ENCODE peak calls at places on chromosomes 11 and 22, in ten cellular contexts. E is keratinocyte, K is H9, X is PC-3, O is IMR-90, A is neural progenitor cell, Z is HCT116, G is H1, M is GM23338, F is endothelial cell of umbilical vein. L is an unnamed sample. For H4K20me1, the result is how much of the 10 kb centered on the place peaks cover.

GRCh38 chr11:114348200-114349191 is 51.8 kb downstream of the C11orf71 start:
- DNase-seq in E (peak), K (peak), X (peak), O (peak), A (peak), Z (peak), G (peak), M (peak), F (peak), L (peak)

GRCh38 chr11:131760191-131760951 is 390.0 kb downstream of the NTM start:
- DNase-seq in E (no peak), K (peak), X (no peak), O (peak), A (peak), Z (no peak), G (no peak), M (peak), F (no peak), L (no peak)

GRCh38 chr11:70482529-70482917 is 84.2 kb downstream of the CTTN start:
- DNase-seq in E (no peak), K (no peak), X (no peak), O (peak), A (no peak), Z (no peak), G (no peak), M (no peak), F (no peak), L (no peak)

GRCh38 chr11:82007536-82007935 is 726.1 kb downstream of the FAM181B start:
- DNase-seq in E (no peak), K (no peak), X (no peak), O (no peak), A (no peak), Z (no peak), G (no peak), M (no peak), F (no peak), L (no peak)

GRCh38 chr11:65493367-65494176 is 5.3 kb upstream of the MALAT1 start:
- DNase-seq in E (no peak), K (peak), X (peak), O (peak), A (peak), Z (peak), G (no peak), M (peak), F (peak), L (peak)

GRCh38 chr22:35301370-35301874 is 1.7 kb downstream of the TOM1 start:
- DNase-seq in E (peak), K (no peak), X (peak), O (peak), A (no peak), Z (no peak), G (no peak), M (peak), F (no peak), L (peak)

GRCh38 chr22:19527861-19528417 is 3.7 kb upstream of the CLDN5 start:
- DNase-seq in E (no peak), K (no peak), X (peak), O (peak), A (no peak), Z (no peak), G (no peak), M (no peak), F (no peak), L (peak)

GRCh38 chr11:67271548-67272284 is 5.4 kb downstream of the GRK2 start:
- DNase-seq in E (no peak), K (no peak), X (no peak), O (no peak), A (no peak), Z (no peak), G (no peak), M (no peak), F (no peak), L (no peak)

GRCh38 chr11:36257351-36257750 is 31.9 kb downstream of the COMMD9 start:
- DNase-seq in E (no peak), K (no peak), X (no peak), O (peak), A (no peak), Z (no peak), G (no peak), M (no peak), F (peak), L (no peak)

GRCh38 chr11:79226136-79226535 is 214.7 kb downstream of the TENM4 start:
- DNase-seq in E (no peak), K (no peak), X (no peak), O (no peak), A (no peak), Z (no peak), G (no peak), M (no peak), F (no peak), L (no peak)

GRCh38 chr22:45318168-45318557 is 8.4 kb downstream of the FAM118A start:
- DNase-seq in E (no peak), K (no peak), X (no peak), O (peak), A (peak), Z (no peak), G (no peak), M (peak), F (peak), L (peak)

GRCh38 chr11:45423036-45423435 is 136.9 kb upstream of the SYT13 start:
- DNase-seq in E (no peak), K (no peak), X (no peak), O (no peak), A (no peak), Z (no peak), G (no peak), M (no peak), F (no peak), L (no peak)

GRCh38 chr11:96012086-96012824 is 88.3 kb upstream of the MTMR2 start:
- DNase-seq in E (peak), K (peak), X (peak), O (peak), A (peak), Z (peak), G (no peak), M (peak), F (peak), L (peak)

GRCh38 chr22:44915441-44915840 is 94.4 kb downstream of the PHF21B start:
- DNase-seq in E (no peak), K (no peak), X (no peak), O (no peak), A (no peak), Z (no peak), G (no peak), M (no peak), F (no peak), L (no peak)

GRCh38 chr22:27799334-27800249 is 2.0 kb downstream of the MN1 start:
- DNase-seq in E (no peak), K (peak), X (peak), O (no peak), A (peak), Z (no peak), G (no peak), M (no peak), F (no peak), L (no peak)

GRCh38 chr22:47767403-47767802 is 1005.0 kb downstream of the TBC1D22A start:
- DNase-seq in E (peak), K (no peak), X (no peak), O (no peak), A (no peak), Z (no peak), G (no peak), M (no peak), F (no peak), L (no peak)

GRCh38 chr11:114483929-114484328 is 44.7 kb downstream of the REXO2 start:
- DNase-seq in E (no peak), K (no peak), X (no peak), O (no peak), A (no peak), Z (no peak), G (no peak), M (no peak), F (no peak), L (no peak)

GRCh38 chr11:19714093-19714386 is 1.4 kb downstream of the NAV2 start:
- DNase-seq in E (no peak), K (no peak), X (peak), O (peak), A (peak), Z (no peak), G (no peak), M (peak), F (peak), L (no peak)

GRCh38 chr11:32821517-32821916 is 8.2 kb upstream of the PRRG4 start:
- DNase-seq in E (no peak), K (no peak), X (peak), O (no peak), A (no peak), Z (no peak), G (no peak), M (no peak), F (no peak), L (peak)

GRCh38 chr11:59356561-59356960 is 2.1 kb upstream of the OR5AN1 start:
- DNase-seq in E (no peak), K (no peak), X (no peak), O (no peak), A (no peak), Z (no peak), G (no peak), M (no peak), F (no peak), L (no peak)

GRCh38 chr11:44600739-44601416 is 35.4 kb downstream of the CD82 start:
- DNase-seq in E (no peak), K (peak), X (no peak), O (peak), A (no peak), Z (no peak), G (no peak), M (peak), F (no peak), L (no peak)

GRCh38 chr11:109123811-109124787 is 297.9 kb upstream of the C11orf87 start:
- DNase-seq in E (no peak), K (peak), X (no peak), O (peak), A (no peak), Z (no peak), G (no peak), M (peak), F (no peak), L (no peak)

GRCh38 chr11:2175659-2176058 is 4.0 kb upstream of the TH start:
- DNase-seq in E (no peak), K (no peak), X (peak), O (peak), A (no peak), Z (no peak), G (no peak), M (no peak), F (no peak), L (peak)

GRCh38 chr22:29306175-29306829 is at the start of gene GAS2L1:
- DNase-seq in E (no peak), K (peak), X (peak), O (peak), A (peak), Z (peak), G (peak), M (peak), F (peak), L (peak)

GRCh38 chr11:10606536-10607208 is 38.2 kb upstream of the LYVE1 start:
- DNase-seq in E (no peak), K (no peak), X (peak), O (peak), A (no peak), Z (no peak), G (no peak), M (no peak), F (peak), L (peak)

GRCh38 chr11:14538926-14539554 is 18.9 kb upstream of the PSMA1 start:
- DNase-seq in E (no peak), K (no peak), X (no peak), O (no peak), A (no peak), Z (no peak), G (no peak), M (no peak), F (no peak), L (no peak)

GRCh38 chr22:27397948-27398330 is 403.6 kb downstream of the MN1 start:
- DNase-seq in E (no peak), K (no peak), X (no peak), O (peak), A (no peak), Z (no peak), G (no peak), M (no peak), F (no peak), L (no peak)

GRCh38 chr22:43260818-43261217 is 73.9 kb upstream of the TTLL12 start:
- DNase-seq in E (no peak), K (no peak), X (no peak), O (peak), A (no peak), Z (no peak), G (no peak), M (no peak), F (no peak), L (no peak)

GRCh38 chr22:43260346-43260745 is 73.4 kb upstream of the TTLL12 start:
- DNase-seq in E (no peak), K (peak), X (no peak), O (no peak), A (no peak), Z (no peak), G (no peak), M (peak), F (no peak), L (no peak)

GRCh38 chr22:43255299-43255698 is 68.4 kb upstream of the TTLL12 start:
- DNase-seq in E (no peak), K (no peak), X (no peak), O (no peak), A (no peak), Z (no peak), G (no peak), M (no peak), F (no peak), L (no peak)

GRCh38 chr22:43256569-43257360 is 69.8 kb upstream of the TTLL12 start:
- DNase-seq in E (no peak), K (no peak), X (no peak), O (no peak), A (no peak), Z (no peak), G (no peak), M (no peak), F (no peak), L (no peak)

DNA sequence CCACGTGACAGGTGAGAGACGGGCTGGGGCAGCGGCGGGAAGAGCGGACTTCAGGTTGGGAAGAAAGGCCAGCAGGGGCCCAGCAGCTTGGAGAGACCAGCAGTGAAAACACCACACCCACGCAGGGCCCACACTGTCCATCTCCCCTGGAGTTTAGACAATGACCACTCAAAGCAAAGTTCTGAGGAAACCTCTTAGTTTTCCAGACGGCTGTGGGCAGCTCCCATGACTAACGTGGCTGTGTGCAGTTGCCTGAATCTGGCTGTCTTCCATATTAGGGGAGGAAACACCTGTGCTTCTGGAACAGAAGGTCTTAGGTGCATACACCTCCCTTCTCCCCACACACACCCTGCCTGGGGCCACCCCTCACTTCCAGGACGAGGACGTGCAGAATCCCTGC is 70.6 kb upstream of the TTLL12 start:
- DNase-seq in E (no peak), K (no peak), X (no peak), O (no peak), A (no peak), Z (no peak), G (no peak), M (no peak), F (peak), L (peak)
- H4K20me1 ChIP-seq in E (under half), K (under half), X (under half), O (under half), A (under half), Z (under half), G (under half), M (under half), F (under half), L (under half)

GRCh38 chr22:50694099-50694498 is 21.5 kb downstream of the SHANK3 start:
- DNase-seq in E (no peak), K (no peak), X (peak), O (peak), A (no peak), Z (no peak), G (no peak), M (no peak), F (no peak), L (no peak)
- TF ChIP-seq CTCF in E (no peak), K (no peak), X (no peak), O (no peak), A (no peak), Z (no peak), G (no peak), M (no peak), F (no peak), L (no peak)

DNA sequence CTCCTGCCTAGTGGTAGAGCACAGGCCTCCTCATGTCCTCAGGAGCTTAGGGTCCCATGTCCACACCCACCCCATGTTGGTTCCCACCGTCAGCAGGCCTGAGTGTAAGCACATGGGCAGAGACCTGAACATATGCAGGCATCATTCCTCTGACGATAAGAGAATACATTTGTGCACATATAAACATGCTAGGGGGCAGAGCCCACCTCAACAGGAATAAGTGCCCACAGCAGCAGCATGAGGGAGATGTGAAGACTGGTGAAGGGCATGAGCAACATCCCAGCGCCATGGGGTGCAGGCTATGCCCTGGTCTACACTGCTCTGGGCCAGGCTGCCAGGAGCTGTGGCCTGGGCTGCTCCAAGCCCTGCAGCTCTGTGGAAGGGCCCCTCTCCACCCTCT is 16.9 kb downstream of the ADORA2A start:
- DNase-seq in E (no peak), K (no peak), X (no peak), O (no peak), A (no peak), Z (no peak), G (no peak), M (no peak), F (no peak), L (no peak)
- H3K27ac ChIP-seq in E (no peak), K (no peak), X (no peak), O (no peak), A (no peak), Z (no peak), G (no peak), M (no peak), F (no peak), L (no peak)

GRCh38 chr22:17542452-17542851 is 20.8 kb upstream of the SLC25A18 start:
- DNase-seq in E (no peak), K (no peak), X (no peak), O (no peak), A (no peak), Z (no peak), G (no peak), M (no peak), F (no peak), L (no peak)

GRCh38 chr22:17536269-17536668 is 27.0 kb upstream of the SLC25A18 start:
- DNase-seq in E (no peak), K (no peak), X (no peak), O (no peak), A (no peak), Z (no peak), G (no peak), M (peak), F (no peak), L (no peak)

GRCh38 chr22:17541476-17541875 is 21.8 kb upstream of the SLC25A18 start:
- DNase-seq in E (no peak), K (no peak), X (no peak), O (no peak), A (no peak), Z (no peak), G (no peak), M (no peak), F (no peak), L (no peak)

GRCh38 chr22:17540481-17540880 is 22.8 kb upstream of the SLC25A18 start:
- DNase-seq in E (no peak), K (peak), X (no peak), O (no peak), A (no peak), Z (no peak), G (no peak), M (peak), F (no peak), L (no peak)

DNA sequence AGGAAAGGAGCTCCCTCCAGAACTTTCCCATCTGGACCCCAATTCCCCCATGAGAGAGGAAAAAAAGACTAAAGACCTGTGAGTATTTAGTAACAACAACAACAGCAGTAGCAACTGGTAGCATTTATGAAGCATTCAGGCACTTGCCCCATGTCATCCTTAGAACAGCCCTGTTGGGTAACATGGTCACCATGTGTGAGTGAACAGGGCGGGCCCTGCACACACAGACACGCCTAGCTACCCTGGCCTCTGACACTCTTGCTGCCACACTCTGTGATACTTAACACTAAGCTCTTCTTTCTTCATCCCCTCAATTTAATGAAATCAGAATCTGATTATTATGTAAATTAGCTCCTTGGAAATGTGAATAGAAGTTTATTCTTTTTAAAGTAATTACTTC is 26.1 kb upstream of the SLC25A18 start:
- DNase-seq in E (no peak), K (no peak), X (no peak), O (no peak), A (no peak), Z (no peak), G (no peak), M (no peak), F (no peak), L (no peak)
- H4K20me1 ChIP-seq in E (under half), K (under half), X (under half), O (under half), A (under half), Z (under half), G (under half), M (under half), F (under half), L (under half)

DNA sequence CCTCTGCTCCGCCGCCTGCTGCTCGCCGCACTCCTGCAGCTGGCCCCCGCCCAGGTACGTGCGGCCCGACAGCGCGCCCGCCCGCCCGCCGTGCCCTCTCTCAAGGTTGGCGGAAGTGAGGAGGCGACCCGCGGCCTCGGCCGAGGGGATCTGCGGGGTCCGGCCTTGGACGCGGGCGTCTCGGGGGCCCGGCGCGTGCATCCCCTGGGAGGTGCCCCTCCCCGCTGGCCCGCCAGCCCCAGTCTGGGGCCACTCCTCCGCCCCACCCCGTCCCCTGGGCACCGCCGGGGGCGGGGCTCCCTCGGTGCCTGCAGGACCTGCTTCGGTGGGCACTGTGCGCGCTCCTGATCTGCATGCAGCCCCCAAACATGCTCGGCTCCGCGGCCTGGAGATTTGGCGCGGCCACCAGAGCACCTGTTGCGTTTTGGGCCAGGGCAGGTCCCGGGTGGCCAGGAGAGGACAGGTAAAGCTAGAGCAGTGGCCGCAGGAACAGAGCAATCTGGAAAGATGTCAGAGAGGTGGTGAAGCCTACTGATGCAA is 526 bp downstream of the VEGFB start:
- DNase-seq in E (no peak), K (no peak), X (peak), O (no peak), A (peak), Z (no peak), G (no peak), M (peak), F (no peak), L (peak)
- TF ChIP-seq CTCF in E (no peak), K (no peak), X (no peak), O (peak), A (peak), Z (no peak), G (no peak), M (no peak), F (no peak), L (no peak)

GRCh38 chr22:17994424-17995108 is 29.8 kb downstream of the MICAL3 start:
- DNase-seq in E (no peak), K (no peak), X (no peak), O (no peak), A (no peak), Z (no peak), G (no peak), M (no peak), F (no peak), L (no peak)

GRCh38 chr22:18000441-18001039 is 23.8 kb downstream of the MICAL3 start:
- DNase-seq in E (no peak), K (no peak), X (peak), O (no peak), A (peak), Z (no peak), G (no peak), M (peak), F (peak), L (peak)

GRCh38 chr22:17998913-17999312 is 25.4 kb downstream of the MICAL3 start:
- DNase-seq in E (no peak), K (no peak), X (no peak), O (no peak), A (no peak), Z (no peak), G (no peak), M (no peak), F (no peak), L (no peak)

GRCh38 chr22:17999851-18000250 is 24.5 kb downstream of the MICAL3 start:
- DNase-seq in E (no peak), K (no peak), X (peak), O (no peak), A (no peak), Z (no peak), G (no peak), M (no peak), F (no peak), L (peak)

DNA sequence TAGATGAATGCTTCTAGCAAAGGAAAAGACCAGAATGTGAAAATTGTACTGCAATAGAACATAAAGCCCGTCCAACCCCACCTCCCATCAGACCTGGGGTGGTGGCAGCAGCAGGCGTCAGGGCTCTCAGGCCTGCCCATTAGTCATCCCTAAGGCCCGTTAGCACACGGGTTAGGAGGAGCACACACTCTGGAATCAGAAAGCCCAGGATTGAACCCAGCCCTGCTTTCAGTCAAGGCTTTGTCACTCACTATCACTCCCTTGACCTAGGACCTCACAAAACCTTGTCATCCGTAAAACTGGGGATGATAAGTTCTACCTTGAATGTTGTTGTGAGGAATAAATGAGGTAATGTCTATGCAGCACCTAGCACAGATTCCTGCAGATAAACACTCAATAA is 26.9 kb downstream of the MICAL3 start:
- DNase-seq in E (no peak), K (no peak), X (peak), O (no peak), A (no peak), Z (no peak), G (no peak), M (no peak), F (no peak), L (peak)
- H3K27ac ChIP-seq in E (no peak), K (no peak), X (no peak), O (no peak), A (no peak), Z (peak), G (no peak), M (no peak), F (no peak), L (no peak)